ENCODE peak calls at places on chromosomes 1 and 21, in four cellular contexts. F is progenitor cell of endocrine pancreas, N is IMR-90, X is fibroblast of villous mesenchyme. E is an unnamed sample.

GRCh38 chr1:168583571-168583970 is 7.2 kb downstream of the XCL1 start:
- DNase-seq in F (no peak), N (no peak), X (no peak), E (no peak)

GRCh38 chr1:108154323-108154722 is 45.8 kb downstream of the SLC25A24 start:
- DNase-seq in F (no peak), N (peak), X (no peak), E (no peak)

GRCh38 chr1:10598088-10598712 is 123.5 kb downstream of the PEX14 start:
- DNase-seq in F (no peak), N (no peak), X (no peak), E (no peak)

GRCh38 chr1:98920441-98921110 is 84.1 kb downstream of the PLPPR5 start:
- DNase-seq in F (no peak), N (peak), X (peak), E (no peak)

GRCh38 chr1:241413386-241413785 is 56.4 kb upstream of the RGS7 start:
- DNase-seq in F (no peak), N (peak), X (peak), E (no peak)

GRCh38 chr1:206693592-206693991 is 8.9 kb downstream of the MAPKAPK2 start:
- DNase-seq in F (no peak), N (peak), X (no peak), E (no peak)

GRCh38 chr1:81364075-81364474 is 436.7 kb upstream of the ADGRL2 start:
- DNase-seq in F (no peak), N (no peak), X (no peak), E (no peak)

GRCh38 chr1:23556661-23557470 is 2.4 kb downstream of the ID3 start:
- DNase-seq in F (no peak), N (peak), X (peak), E (no peak)

GRCh38 chr1:198662821-198663220 is 24.0 kb downstream of the PTPRC start:
- DNase-seq in F (no peak), N (no peak), X (no peak), E (no peak)

GRCh38 chr1:3759800-3760199 is 7.5 kb downstream of the CCDC27 start:
- DNase-seq in F (no peak), N (no peak), X (no peak), E (no peak)

GRCh38 chr1:233473549-233474204 is 140.2 kb upstream of the KCNK1 start:
- DNase-seq in F (no peak), N (no peak), X (no peak), E (no peak)

GRCh38 chr1:235783148-235783776 is 83.4 kb downstream of the LYST start:
- DNase-seq in F (no peak), N (peak), X (peak), E (no peak)
- TF ChIP-seq CTCF in F (peak), N (peak), X (peak), E (peak)

GRCh38 chr1:89622895-89623294 is 10.0 kb upstream of the LRRC8C start:
- DNase-seq in F (no peak), N (peak), X (peak), E (no peak)
- TF ChIP-seq CTCF in F (no peak), N (peak), X (peak), E (peak)

DNA sequence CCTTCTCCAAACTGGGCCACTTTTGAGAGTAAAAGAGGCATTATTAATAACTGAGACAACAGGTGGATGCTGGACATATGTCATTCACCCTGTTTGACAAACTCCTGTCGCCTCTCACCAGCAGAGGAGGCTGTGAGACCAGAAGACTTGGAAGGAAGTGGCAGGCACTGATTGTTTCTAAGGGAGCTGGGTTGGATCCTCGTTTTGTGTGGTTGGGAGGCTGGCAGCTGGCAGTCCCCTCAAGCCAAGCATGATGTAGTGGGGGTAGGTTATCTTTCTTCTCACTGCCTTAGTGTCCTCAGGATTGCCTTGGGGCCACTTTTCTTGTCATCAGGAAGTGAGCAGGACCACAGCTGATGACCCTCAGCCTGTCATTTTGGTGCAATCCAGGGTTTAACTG is 86.5 kb upstream of the KCNJ15 start:
- DNase-seq in F (no peak), N (peak), X (peak), E (no peak)
- TF ChIP-seq CTCF in F (peak), N (peak), X (peak), E (peak)

DNA sequence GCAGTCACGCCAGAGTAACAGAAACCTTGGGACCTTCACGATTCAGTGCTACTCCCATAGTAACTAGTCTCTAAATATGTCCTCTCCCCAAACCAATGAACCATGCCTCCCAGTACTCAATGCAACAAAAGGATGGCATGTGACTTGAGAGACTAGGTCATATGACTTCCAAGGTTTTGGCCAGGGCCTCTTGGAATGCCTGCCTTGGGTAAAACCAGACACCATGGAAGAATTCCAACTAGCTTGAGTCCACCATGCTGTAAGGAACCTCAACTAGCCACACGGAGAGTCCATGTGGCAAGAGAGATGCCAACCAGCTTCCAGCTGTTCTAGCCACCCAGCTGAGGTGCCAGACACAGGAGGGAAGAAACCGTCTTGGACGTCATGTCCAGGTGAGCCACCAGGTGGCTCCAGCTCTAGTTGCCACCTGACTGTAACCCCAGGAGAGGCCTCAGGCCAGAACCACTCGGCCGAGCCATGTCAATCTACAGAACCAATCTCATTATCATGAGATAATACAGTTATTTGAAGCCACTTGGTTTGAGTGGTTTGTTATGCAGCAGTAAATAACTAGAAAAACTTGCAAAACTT is 115.0 kb downstream of the SYF2 start:
- DNase-seq in F (no peak), N (no peak), X (no peak), E (no peak)
- TF ChIP-seq CTCF in F (peak), N (no peak), X (peak), E (peak)

E was measured in osteocyte.